ENCODE peak calls at places on chromosome 12, in seven cellular contexts. One of them, this sample, is unnamed.

GRCh38 chr12:51771008-51771407 is 77.5 kb downstream of the FIGNL2 start:
- DNase-seq in spleen: no peak
- DNase-seq in astrocyte: no peak
- DNase-seq in PC-3: no peak
- DNase-seq in AG09309: no peak
- DNase-seq in heart left ventricle: no peak
- DNase-seq in Panc1: no peak
- DNase-seq in this sample: no peak

GRCh38 chr12:43038991-43039390 is 449.4 kb upstream of the PRICKLE1 start:
- DNase-seq in AG09309: no peak
- DNase-seq in PC-3: no peak
- DNase-seq in Panc1: no peak
- DNase-seq in heart left ventricle: no peak
- DNase-seq in spleen: no peak
- DNase-seq in astrocyte: peak
- DNase-seq in this sample: no peak

GRCh38 chr12:132423251-132424117 is 66.5 kb upstream of the FBRSL1 start:
- DNase-seq in Panc1: no peak
- DNase-seq in AG09309: no peak
- DNase-seq in PC-3: no peak
- DNase-seq in heart left ventricle: no peak
- DNase-seq in spleen: peak
- DNase-seq in astrocyte: no peak
- DNase-seq in this sample: no peak

GRCh38 chr12:127480775-127481314 is 786.1 kb upstream of the TMEM132C start:
- DNase-seq in heart left ventricle: no peak
- DNase-seq in PC-3: no peak
- DNase-seq in astrocyte: no peak
- DNase-seq in spleen: no peak
- DNase-seq in AG09309: no peak
- DNase-seq in Panc1: no peak
- DNase-seq in this sample: no peak

GRCh38 chr12:127594351-127594970 is 672.5 kb upstream of the TMEM132C start:
- DNase-seq in astrocyte: no peak
- DNase-seq in heart left ventricle: no peak
- DNase-seq in PC-3: no peak
- DNase-seq in spleen: no peak
- DNase-seq in AG09309: no peak
- DNase-seq in Panc1: no peak
- DNase-seq in this sample: no peak

GRCh38 chr12:117093918-117094630 is 5.1 kb downstream of the TESC start:
- DNase-seq in spleen: peak
- DNase-seq in PC-3: no peak
- DNase-seq in astrocyte: no peak
- DNase-seq in AG09309: no peak
- DNase-seq in Panc1: no peak
- DNase-seq in heart left ventricle: no peak
- DNase-seq in this sample: no peak

GRCh38 chr12:69412655-69413054 is 53.1 kb downstream of the YEATS4 start:
- DNase-seq in heart left ventricle: no peak
- DNase-seq in Panc1: no peak
- DNase-seq in spleen: no peak
- DNase-seq in astrocyte: no peak
- DNase-seq in PC-3: no peak
- DNase-seq in AG09309: no peak
- DNase-seq in this sample: no peak

GRCh38 chr12:8698132-8698829 is 490 bp downstream of the RIMKLB start:
- DNase-seq in Panc1: no peak
- DNase-seq in spleen: peak
- DNase-seq in PC-3: no peak
- DNase-seq in astrocyte: peak
- DNase-seq in heart left ventricle: peak
- DNase-seq in AG09309: no peak
- DNase-seq in this sample: no peak

GRCh38 chr12:24198070-24198469 is 248.6 kb upstream of the SOX5 start:
- DNase-seq in AG09309: no peak
- DNase-seq in spleen: no peak
- DNase-seq in Panc1: no peak
- DNase-seq in heart left ventricle: no peak
- DNase-seq in astrocyte: peak
- DNase-seq in PC-3: no peak
- DNase-seq in this sample: peak
- H3K4me3 ChIP-seq in AG09309: no peak
- H3K4me3 ChIP-seq in spleen: no peak
- H3K4me3 ChIP-seq in Panc1: no peak
- H3K4me3 ChIP-seq in heart left ventricle: no peak
- H3K4me3 ChIP-seq in astrocyte: peak
- H3K4me3 ChIP-seq in PC-3: no peak
- H3K4me3 ChIP-seq in this sample: no peak

DNA sequence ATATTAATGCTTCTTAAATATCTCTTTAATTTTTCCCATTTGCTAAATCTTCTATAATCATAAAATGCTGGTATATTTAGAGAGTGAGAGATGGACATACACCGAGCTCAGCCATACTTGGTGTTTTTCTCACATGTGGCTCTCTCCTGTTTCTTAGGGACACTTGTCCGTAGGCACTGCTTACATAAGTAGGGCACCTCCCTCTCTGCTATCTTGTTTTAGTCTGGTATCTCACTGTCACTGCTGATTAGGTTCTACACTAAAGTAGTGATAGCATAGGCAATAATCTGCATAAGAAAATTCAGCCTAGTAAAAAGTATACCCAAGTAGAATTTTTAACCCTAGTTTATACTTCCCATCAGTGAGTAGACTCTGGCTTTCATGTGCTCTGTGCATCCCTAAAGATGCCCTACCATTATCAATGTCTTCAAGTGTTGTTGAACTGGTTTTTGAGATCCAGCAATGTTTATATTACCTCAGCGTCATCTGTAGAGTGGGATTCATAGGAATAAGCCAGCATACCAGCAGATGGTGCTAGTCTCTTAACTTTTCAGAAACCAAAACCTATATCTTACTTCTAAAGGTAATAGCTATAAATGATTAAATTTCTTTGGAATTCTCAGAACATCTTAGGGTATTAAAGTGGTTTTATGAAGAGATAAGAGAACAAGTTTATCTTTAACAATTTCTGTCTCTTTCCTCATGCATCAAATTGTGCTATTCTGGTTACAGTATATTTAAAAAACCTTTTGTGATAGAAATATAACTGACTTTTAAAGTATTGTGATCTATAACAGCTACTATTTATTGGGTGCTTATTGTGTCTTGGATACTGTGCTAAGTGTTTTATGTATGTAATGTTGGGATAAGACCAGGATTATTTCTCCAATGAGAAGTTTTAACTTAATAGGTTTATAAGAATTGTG is 32.9 kb downstream of the ARID2 start:
- DNase-seq in astrocyte: peak
- DNase-seq in heart left ventricle: no peak
- DNase-seq in spleen: no peak
- DNase-seq in Panc1: no peak
- DNase-seq in PC-3: peak
- DNase-seq in AG09309: peak
- DNase-seq in this sample: no peak
- TF ChIP-seq CTCF in astrocyte: peak
- TF ChIP-seq CTCF in heart left ventricle: peak
- TF ChIP-seq CTCF in spleen: peak
- TF ChIP-seq CTCF in Panc1: peak
- TF ChIP-seq CTCF in PC-3: peak
- TF ChIP-seq CTCF in AG09309: peak
- TF ChIP-seq CTCF in this sample: peak

GRCh38 chr12:727321-727720 is 25.1 kb upstream of the WNK1 start:
- DNase-seq in AG09309: no peak
- DNase-seq in heart left ventricle: no peak
- DNase-seq in PC-3: no peak
- DNase-seq in spleen: no peak
- DNase-seq in astrocyte: no peak
- DNase-seq in Panc1: no peak
- DNase-seq in this sample: no peak

GRCh38 chr12:730550-730949 is 21.8 kb upstream of the WNK1 start:
- DNase-seq in astrocyte: no peak
- DNase-seq in spleen: no peak
- DNase-seq in AG09309: no peak
- DNase-seq in heart left ventricle: no peak
- DNase-seq in Panc1: no peak
- DNase-seq in PC-3: no peak
- DNase-seq in this sample: no peak

GRCh38 chr12:726281-727140 is 25.9 kb upstream of the WNK1 start:
- DNase-seq in Panc1: peak
- DNase-seq in spleen: no peak
- DNase-seq in PC-3: peak
- DNase-seq in heart left ventricle: no peak
- DNase-seq in astrocyte: peak
- DNase-seq in AG09309: no peak
- DNase-seq in this sample: peak

GRCh38 chr12:725076-725475 is 27.3 kb upstream of the WNK1 start:
- DNase-seq in AG09309: no peak
- DNase-seq in PC-3: no peak
- DNase-seq in heart left ventricle: no peak
- DNase-seq in astrocyte: no peak
- DNase-seq in Panc1: no peak
- DNase-seq in spleen: no peak
- DNase-seq in this sample: no peak

GRCh38 chr12:728781-729180 is 23.6 kb upstream of the WNK1 start:
- DNase-seq in heart left ventricle: no peak
- DNase-seq in Panc1: no peak
- DNase-seq in AG09309: no peak
- DNase-seq in PC-3: no peak
- DNase-seq in spleen: no peak
- DNase-seq in astrocyte: no peak
- DNase-seq in this sample: no peak
- H3K4me3 ChIP-seq in heart left ventricle: no peak
- H3K4me3 ChIP-seq in Panc1: no peak
- H3K4me3 ChIP-seq in AG09309: no peak
- H3K4me3 ChIP-seq in PC-3: no peak
- H3K4me3 ChIP-seq in spleen: no peak
- H3K4me3 ChIP-seq in astrocyte: no peak
- H3K4me3 ChIP-seq in this sample: no peak

DNA sequence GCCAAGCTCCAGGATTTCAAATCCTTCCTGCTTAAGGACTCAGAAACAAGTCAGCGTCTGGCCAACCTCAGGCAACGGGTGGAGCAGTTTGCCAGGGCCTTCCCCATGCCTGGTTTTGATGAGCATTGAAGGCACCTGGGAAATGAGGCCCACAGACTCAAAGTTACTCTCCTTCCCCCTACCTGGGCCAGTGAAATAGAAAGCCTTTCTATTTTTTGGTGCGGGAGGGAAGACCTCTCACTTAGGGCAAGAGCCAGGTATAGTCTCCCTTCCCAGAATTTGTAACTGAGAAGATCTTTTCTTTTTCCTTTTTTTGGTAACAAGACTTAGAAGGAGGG is 4.7 kb downstream of the SHMT2 start:
- DNase-seq in heart left ventricle: no peak
- DNase-seq in spleen: peak
- DNase-seq in Panc1: no peak
- DNase-seq in AG09309: peak
- DNase-seq in astrocyte: no peak
- DNase-seq in PC-3: no peak
- DNase-seq in this sample: no peak
- TF ChIP-seq CTCF in heart left ventricle: no peak
- TF ChIP-seq CTCF in spleen: no peak
- TF ChIP-seq CTCF in Panc1: no peak
- TF ChIP-seq CTCF in AG09309: no peak
- TF ChIP-seq CTCF in astrocyte: no peak
- TF ChIP-seq CTCF in PC-3: no peak
- TF ChIP-seq CTCF in this sample: no peak

DNA sequence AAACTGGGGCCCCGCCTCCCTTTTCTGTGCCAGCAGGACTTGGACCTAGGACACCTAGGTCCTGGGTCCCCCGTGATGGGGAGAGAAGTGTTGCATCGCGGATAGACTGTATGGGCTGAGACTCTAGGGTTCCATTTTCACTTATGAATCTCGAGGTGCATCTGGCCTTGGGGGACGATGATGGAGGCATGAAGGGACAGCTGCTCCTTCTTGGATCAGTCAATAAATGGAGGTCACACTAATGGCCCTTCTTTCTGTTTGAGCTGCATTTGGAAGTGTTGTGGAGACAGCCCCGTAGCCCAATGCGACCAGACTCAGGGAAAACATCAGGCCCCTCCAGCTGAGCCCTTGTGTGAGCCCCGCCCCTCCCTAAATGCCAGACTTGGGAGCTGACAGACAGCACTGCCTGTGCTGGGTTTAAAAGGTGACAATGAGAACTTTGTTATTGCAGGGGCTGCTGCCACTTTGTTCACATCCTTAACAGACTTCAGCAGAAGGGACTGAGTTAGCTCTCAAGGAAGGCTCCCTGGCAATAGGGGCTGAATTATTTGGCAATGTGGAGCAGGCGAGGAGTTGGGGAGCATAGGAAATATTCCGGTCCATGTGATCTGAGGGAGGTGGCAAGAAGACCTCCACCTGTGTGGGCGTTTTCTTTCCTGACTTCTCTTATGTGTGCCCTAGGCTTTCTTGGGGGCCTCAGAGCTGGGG is 838 bp downstream of the DTX3 start:
- DNase-seq in heart left ventricle: peak
- DNase-seq in PC-3: peak
- DNase-seq in Panc1: no peak
- DNase-seq in AG09309: no peak
- DNase-seq in spleen: no peak
- DNase-seq in astrocyte: no peak
- DNase-seq in this sample: no peak
- H3K4me3 ChIP-seq in heart left ventricle: peak
- H3K4me3 ChIP-seq in PC-3: peak
- H3K4me3 ChIP-seq in Panc1: peak
- H3K4me3 ChIP-seq in AG09309: peak
- H3K4me3 ChIP-seq in spleen: peak
- H3K4me3 ChIP-seq in astrocyte: peak
- H3K4me3 ChIP-seq in this sample: peak

DNA sequence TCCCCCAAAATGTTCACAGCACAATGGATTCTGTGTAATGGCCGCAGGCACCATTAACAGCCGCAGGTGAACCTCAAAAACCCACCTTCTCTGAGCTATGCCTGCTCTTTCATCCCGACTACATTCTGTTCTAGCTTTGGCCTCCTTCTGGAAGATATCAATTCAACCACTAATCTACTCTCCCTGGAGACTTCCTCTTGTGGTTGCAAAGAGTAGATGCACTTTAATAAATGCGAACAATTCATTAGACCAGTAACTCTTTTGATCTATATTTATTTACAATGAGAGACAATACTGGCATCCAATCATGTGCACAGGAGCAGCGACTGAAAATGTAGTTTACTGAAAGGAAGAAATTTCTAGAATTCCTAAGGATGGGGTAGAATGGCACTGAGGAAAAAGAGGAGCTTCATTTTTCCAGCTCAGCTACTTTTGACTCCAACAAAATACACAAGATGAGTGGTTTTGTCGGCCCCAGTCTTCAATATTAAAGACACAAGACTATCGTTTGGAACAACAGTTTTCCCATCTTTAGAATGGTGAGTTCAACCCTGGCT is 5.3 kb downstream of the GRIN2B start:
- DNase-seq in PC-3: no peak
- DNase-seq in spleen: no peak
- DNase-seq in heart left ventricle: no peak
- DNase-seq in astrocyte: no peak
- DNase-seq in AG09309: no peak
- DNase-seq in Panc1: no peak
- DNase-seq in this sample: no peak
- TF ChIP-seq CTCF in PC-3: no peak
- TF ChIP-seq CTCF in spleen: no peak
- TF ChIP-seq CTCF in heart left ventricle: no peak
- TF ChIP-seq CTCF in astrocyte: no peak
- TF ChIP-seq CTCF in AG09309: no peak
- TF ChIP-seq CTCF in Panc1: no peak
- TF ChIP-seq CTCF in this sample: peak

GRCh38 chr12:97024393-97024792 is 117.3 kb downstream of the NEDD1 start:
- DNase-seq in AG09309: no peak
- DNase-seq in PC-3: no peak
- DNase-seq in astrocyte: no peak
- DNase-seq in spleen: no peak
- DNase-seq in Panc1: no peak
- DNase-seq in heart left ventricle: no peak
- DNase-seq in this sample: no peak
- H3K4me3 ChIP-seq in AG09309: no peak
- H3K4me3 ChIP-seq in PC-3: no peak
- H3K4me3 ChIP-seq in astrocyte: no peak
- H3K4me3 ChIP-seq in spleen: no peak
- H3K4me3 ChIP-seq in Panc1: no peak
- H3K4me3 ChIP-seq in heart left ventricle: no peak
- H3K4me3 ChIP-seq in this sample: no peak